ENCODE peak calls at places on chromosomes 13 and 19, in seven cellular contexts. W, B, F, Z, D, P and A are unnamed samples.
A peak's percentile ranks its signal among the peaks of the same experiment; 100 is the strongest.

GRCh38 chr19:4969772-4970531 is 1.0 kb downstream of the KDM4B start:
- DNase-seq in W (peak; percentile 21), B (no peak), F (no peak), Z (no peak), D (no peak), P (no peak), A (peak; percentile 65)

GRCh38 chr13:84377071-84377470 is 494.8 kb upstream of the SLITRK1 start:
- DNase-seq in W (no peak), B (no peak), F (no peak), Z (no peak), D (no peak), P (no peak), A (no peak)

GRCh38 chr19:15108145-15108844 is 1.1 kb downstream of the SYDE1 start:
- DNase-seq in W (no peak), B (no peak), F (no peak), Z (peak; percentile 65), D (no peak), P (peak; percentile 44), A (peak; percentile 57)

GRCh38 chr19:44539991-44540390 is 10.5 kb upstream of the CEACAM20 start:
- DNase-seq in W (no peak), B (no peak), F (no peak), Z (no peak), D (no peak), P (no peak), A (no peak)

GRCh38 chr13:101552797-101553196 is 100.3 kb downstream of the ITGBL1 start:
- DNase-seq in W (no peak), B (peak; percentile 55), F (no peak), Z (peak; percentile 11), D (no peak), P (no peak), A (peak; percentile 54)

GRCh38 chr13:23447927-23448326 is 14.4 kb upstream of the SACS start:
- DNase-seq in W (no peak), B (peak; percentile 96), F (no peak), Z (no peak), D (no peak), P (no peak), A (no peak)

GRCh38 chr19:6587093-6587820 is 3.7 kb downstream of the CD70 start:
- DNase-seq in W (no peak), B (no peak), F (peak; percentile 72), Z (peak; percentile 82), D (no peak), P (no peak), A (no peak)

GRCh38 chr19:16627928-16628182 is 149 bp downstream of the MED26 start:
- DNase-seq in W (no peak), B (no peak), F (no peak), Z (no peak), D (no peak), P (no peak), A (no peak)

GRCh38 chr13:89969996-89970709 is 1377.3 kb upstream of the MIR17HG start:
- DNase-seq in W (no peak), B (no peak), F (no peak), Z (no peak), D (no peak), P (no peak), A (peak; percentile 53)

GRCh38 chr13:84207509-84207908 is 325.2 kb upstream of the SLITRK1 start:
- DNase-seq in W (no peak), B (no peak), F (no peak), Z (no peak), D (no peak), P (no peak), A (no peak)

GRCh38 chr13:33184131-33184485 is 101.4 kb downstream of the STARD13 start:
- DNase-seq in W (no peak), B (no peak), F (no peak), Z (peak; percentile 54), D (no peak), P (no peak), A (peak; percentile 71)

GRCh38 chr19:27689734-27690241 is 1523.2 kb downstream of the UQCRFS1 start:
- DNase-seq in W (no peak), B (no peak), F (no peak), Z (no peak), D (no peak), P (no peak), A (no peak)

GRCh38 chr13:98390086-98390697 is 186.7 kb downstream of the STK24 start:
- DNase-seq in W (no peak), B (peak; percentile 20), F (no peak), Z (no peak), D (no peak), P (no peak), A (peak; percentile 56)

GRCh38 chr13:98397221-98397620 is 179.7 kb downstream of the STK24 start:
- DNase-seq in W (no peak), B (peak; percentile 40), F (no peak), Z (no peak), D (no peak), P (no peak), A (peak; percentile 42)

GRCh38 chr13:98396071-98396710 is 180.7 kb downstream of the STK24 start:
- DNase-seq in W (no peak), B (peak; percentile 6), F (no peak), Z (no peak), D (no peak), P (no peak), A (no peak)

GRCh38 chr13:98394820-98395510 is 181.9 kb downstream of the STK24 start:
- DNase-seq in W (no peak), B (no peak), F (no peak), Z (no peak), D (no peak), P (no peak), A (no peak)

DNA sequence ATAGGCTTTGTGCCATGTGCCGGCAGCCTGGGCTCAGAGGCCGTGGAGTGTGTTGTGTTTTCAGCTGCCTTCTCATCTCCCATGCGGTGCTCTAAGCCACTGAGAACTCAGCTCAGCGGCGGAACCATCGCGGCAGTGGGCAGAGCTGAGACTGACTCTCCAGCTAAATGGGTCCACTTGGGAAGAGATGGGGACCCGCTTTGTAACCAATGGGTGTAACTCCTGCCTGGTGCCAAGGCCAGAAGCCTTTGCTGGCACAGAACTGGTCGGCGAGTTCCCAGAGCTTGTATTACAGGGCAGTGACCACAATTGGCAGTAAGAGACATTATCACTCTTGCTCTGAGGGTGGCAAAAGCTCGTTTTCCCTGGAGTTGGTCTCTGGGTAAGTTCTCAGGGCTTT is 183.0 kb downstream of the STK24 start:
- DNase-seq in W (no peak), B (no peak), F (no peak), Z (no peak), D (no peak), P (no peak), A (no peak)
- H3K23ac ChIP-seq in W (no peak overlapping the region), B (no peak overlapping the region), F (no peak overlapping the region), Z (no peak overlapping the region), D (no peak overlapping the region), P (no peak overlapping the region), A (no peak overlapping the region)

GRCh38 chr13:53200075-53200474 is 171.5 kb downstream of the OLFM4 start:
- DNase-seq in W (no peak), B (no peak), F (no peak), Z (no peak), D (no peak), P (no peak), A (no peak)

GRCh38 chr13:53198699-53199098 is 170.1 kb downstream of the OLFM4 start:
- DNase-seq in W (no peak), B (no peak), F (no peak), Z (no peak), D (no peak), P (no peak), A (no peak)

GRCh38 chr13:53200498-53201453 is 172.2 kb downstream of the OLFM4 start:
- DNase-seq in W (peak; percentile 84), B (peak; percentile 1), F (peak; percentile 89), Z (peak; percentile 86), D (peak; percentile 62), P (peak; percentile 8), A (peak; percentile 8)

GRCh38 chr13:53198017-53198416 is 169.4 kb downstream of the OLFM4 start:
- DNase-seq in W (no peak), B (no peak), F (no peak), Z (peak; percentile 74), D (no peak), P (no peak), A (no peak)

GRCh38 chr13:53197424-53197823 is 168.8 kb downstream of the OLFM4 start:
- DNase-seq in W (no peak), B (no peak), F (no peak), Z (no peak), D (no peak), P (peak; percentile 24), A (no peak)
- H3K4me2 ChIP-seq in W (no peak overlapping the region), B (no peak overlapping the region), F (no peak overlapping the region), Z (no peak overlapping the region), D (no peak overlapping the region), P (no peak overlapping the region), A (no peak overlapping the region)

DNA sequence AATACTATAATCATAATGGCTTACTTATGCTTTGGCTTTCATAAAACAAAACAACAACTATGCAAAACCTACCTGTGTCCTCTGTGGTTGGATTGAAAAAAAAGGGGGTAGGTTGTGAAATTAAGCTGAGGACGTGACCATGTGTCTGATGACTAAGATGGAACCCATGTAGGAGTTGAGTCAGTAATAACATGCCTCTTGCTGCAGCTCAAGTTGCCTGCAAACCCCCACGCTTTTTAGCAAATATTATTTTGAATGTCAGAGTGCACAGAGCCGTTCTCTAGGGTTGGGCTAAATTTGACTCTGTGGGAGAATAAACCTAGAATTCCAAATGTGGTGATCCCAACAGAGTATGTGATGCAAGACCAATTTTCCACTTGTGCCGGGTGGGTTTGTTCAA is 209.3 kb downstream of the KCNRG start:
- DNase-seq in W (no peak), B (peak; percentile 51), F (no peak), Z (no peak), D (no peak), P (no peak), A (no peak)
- H3K23ac ChIP-seq in W (no peak overlapping the region), B (no peak overlapping the region), F (no peak overlapping the region), Z (no peak overlapping the region), D (no peak overlapping the region), P (no peak overlapping the region), A (no peak overlapping the region)

GRCh38 chr19:41863209-41863931 is 3.3 kb downstream of the RPS19 start:
- DNase-seq in W (no peak), B (no peak), F (no peak), Z (no peak), D (no peak), P (no peak), A (no peak)
- H3K4me2 ChIP-seq in W (no peak overlapping the region), B (no peak overlapping the region), F (no peak overlapping the region), Z (no peak overlapping the region), D (peak overlapping the region; percentile 92), P (no peak overlapping the region), A (no peak overlapping the region)

DNA sequence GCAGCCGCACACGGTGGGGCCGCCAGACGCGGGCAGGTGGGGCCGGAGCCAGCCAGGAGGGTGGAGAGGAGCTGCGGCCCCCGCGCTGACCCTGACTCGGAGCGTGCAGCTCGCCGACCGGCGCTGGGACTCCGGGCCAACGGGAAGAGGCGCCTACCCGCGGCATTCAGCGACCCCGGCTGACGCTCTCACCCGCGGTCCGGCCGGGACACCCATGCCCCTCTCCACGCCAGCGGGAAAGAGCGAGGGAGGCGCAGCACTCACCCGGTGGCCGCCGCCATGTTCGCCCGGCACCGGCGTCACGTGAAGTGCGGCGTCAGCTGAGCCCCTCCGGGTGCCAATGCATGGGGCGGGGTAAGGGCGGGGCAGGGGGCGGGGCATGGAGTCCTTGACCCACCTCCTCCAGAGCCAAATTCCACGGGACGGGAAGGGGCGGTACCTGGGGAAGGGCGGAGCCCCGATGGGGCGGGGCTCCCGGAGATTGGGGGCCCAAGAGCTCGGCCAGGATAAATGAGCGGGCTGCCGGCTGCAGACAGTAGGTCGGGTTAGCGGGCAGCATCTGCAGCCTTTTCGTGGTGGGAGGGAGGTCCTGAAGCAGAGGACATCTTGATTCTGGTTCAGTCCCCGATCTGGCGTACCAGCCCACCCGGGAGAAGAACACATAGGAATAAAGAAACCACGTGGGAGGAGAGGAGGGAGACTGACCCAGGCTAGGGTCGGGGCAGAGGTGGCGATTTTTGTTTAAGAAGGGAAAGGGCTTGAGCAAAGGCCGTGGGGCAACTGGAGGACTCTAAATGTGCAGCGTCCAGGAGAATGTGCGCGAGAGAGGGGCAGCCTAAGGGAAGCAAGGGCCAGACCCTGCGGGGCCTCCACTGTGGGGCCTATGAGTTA is at the start of gene PEPD:
- DNase-seq in W (peak; percentile 94), B (peak; percentile 82), F (peak; percentile 96), Z (peak; percentile 96), D (peak; percentile 85), P (peak; percentile 69), A (peak; percentile 87)
- H3K23ac ChIP-seq in W (peak within 1 kb of the TSS; percentile 60), B (no peak within 1 kb of the TSS), F (no peak within 1 kb of the TSS), Z (no peak within 1 kb of the TSS), D (no peak within 1 kb of the TSS), P (peak within 1 kb of the TSS; percentile 29), A (no peak within 1 kb of the TSS)